ENCODE peak calls at places on chromosomes 13 and 19, in ten cellular contexts. One of them, this sample, is unnamed.
A peak's percentile ranks its signal among the peaks of the same experiment; 100 is the strongest.

GRCh38 chr13:113083402-113084061 is 22.1 kb upstream of the F7 start:
- DNase-seq in progenitor cell of endocrine pancreas: no peak
- DNase-seq in SK-N-SH: no peak
- DNase-seq in central memory CD4-positive, alpha-beta T cell: no peak
- DNase-seq in left ventricle myocardium inferior: peak; percentile 76
- DNase-seq in adrenal gland: no peak
- DNase-seq in LHCN-M2: peak; percentile 21
- DNase-seq in fibroblast of the aortic adventitia: peak; percentile 72
- DNase-seq in fibroblast of the conjunctiva: no peak
- DNase-seq in ureter: no peak
- DNase-seq in this sample: no peak

GRCh38 chr13:73224708-73225107 is 165.9 kb downstream of the KLF5 start:
- DNase-seq in progenitor cell of endocrine pancreas: no peak
- DNase-seq in SK-N-SH: no peak
- DNase-seq in central memory CD4-positive, alpha-beta T cell: peak; percentile 3
- DNase-seq in left ventricle myocardium inferior: no peak
- DNase-seq in adrenal gland: no peak
- DNase-seq in LHCN-M2: peak; percentile 40
- DNase-seq in fibroblast of the aortic adventitia: peak; percentile 8
- DNase-seq in fibroblast of the conjunctiva: no peak
- DNase-seq in ureter: no peak
- DNase-seq in this sample: no peak

GRCh38 chr13:74136089-74136658 is 2.0 kb upstream of the KLF12 start:
- DNase-seq in progenitor cell of endocrine pancreas: peak; percentile 25
- DNase-seq in SK-N-SH: peak; percentile 58
- DNase-seq in central memory CD4-positive, alpha-beta T cell: peak; percentile 56
- DNase-seq in left ventricle myocardium inferior: peak; percentile 31
- DNase-seq in adrenal gland: no peak
- DNase-seq in LHCN-M2: peak; percentile 64
- DNase-seq in fibroblast of the aortic adventitia: peak; percentile 71
- DNase-seq in fibroblast of the conjunctiva: no peak
- DNase-seq in ureter: no peak
- DNase-seq in this sample: peak; percentile 9

GRCh38 chr19:1267441-1268391 is 1.4 kb upstream of the CIRBP start:
- DNase-seq in progenitor cell of endocrine pancreas: no peak
- DNase-seq in SK-N-SH: no peak
- DNase-seq in central memory CD4-positive, alpha-beta T cell: no peak
- DNase-seq in left ventricle myocardium inferior: no peak
- DNase-seq in adrenal gland: peak; percentile 65
- DNase-seq in LHCN-M2: no peak
- DNase-seq in fibroblast of the aortic adventitia: no peak
- DNase-seq in fibroblast of the conjunctiva: no peak
- DNase-seq in ureter: peak; percentile 50
- DNase-seq in this sample: no peak

GRCh38 chr13:39341238-39341637 is 261.8 kb downstream of the LHFPL6 start:
- DNase-seq in progenitor cell of endocrine pancreas: no peak
- DNase-seq in SK-N-SH: no peak
- DNase-seq in central memory CD4-positive, alpha-beta T cell: no peak
- DNase-seq in left ventricle myocardium inferior: no peak
- DNase-seq in adrenal gland: no peak
- DNase-seq in LHCN-M2: no peak
- DNase-seq in fibroblast of the aortic adventitia: no peak
- DNase-seq in fibroblast of the conjunctiva: no peak
- DNase-seq in ureter: no peak
- DNase-seq in this sample: no peak

GRCh38 chr19:58401825-58402433 is 6.5 kb downstream of the RNF225 start:
- DNase-seq in progenitor cell of endocrine pancreas: no peak
- DNase-seq in SK-N-SH: no peak
- DNase-seq in central memory CD4-positive, alpha-beta T cell: no peak
- DNase-seq in left ventricle myocardium inferior: no peak
- DNase-seq in adrenal gland: no peak
- DNase-seq in LHCN-M2: no peak
- DNase-seq in fibroblast of the aortic adventitia: no peak
- DNase-seq in fibroblast of the conjunctiva: no peak
- DNase-seq in ureter: no peak
- DNase-seq in this sample: no peak

GRCh38 chr13:66414196-66414800 is 815.8 kb downstream of the PCDH9 start:
- DNase-seq in progenitor cell of endocrine pancreas: no peak
- DNase-seq in SK-N-SH: no peak
- DNase-seq in central memory CD4-positive, alpha-beta T cell: no peak
- DNase-seq in left ventricle myocardium inferior: no peak
- DNase-seq in adrenal gland: no peak
- DNase-seq in LHCN-M2: no peak
- DNase-seq in fibroblast of the aortic adventitia: no peak
- DNase-seq in fibroblast of the conjunctiva: no peak
- DNase-seq in ureter: no peak
- DNase-seq in this sample: no peak

GRCh38 chr19:29867984-29868383 is 56.2 kb downstream of the CCNE1 start:
- DNase-seq in progenitor cell of endocrine pancreas: no peak
- DNase-seq in SK-N-SH: no peak
- DNase-seq in central memory CD4-positive, alpha-beta T cell: no peak
- DNase-seq in left ventricle myocardium inferior: no peak
- DNase-seq in adrenal gland: no peak
- DNase-seq in LHCN-M2: no peak
- DNase-seq in fibroblast of the aortic adventitia: no peak
- DNase-seq in fibroblast of the conjunctiva: no peak
- DNase-seq in ureter: no peak
- DNase-seq in this sample: no peak

This sample was measured in neural crest cell.